ENCODE peak calls at places on chromosomes 7 and 10, in four cellular contexts. R, S, V and K are unnamed samples.

GRCh38 chr7:90766814-90767564 is 170.9 kb downstream of the CDK14 start:
- DNase-seq in V (peak), S (no peak), R (no peak), K (no peak)

GRCh38 chr10:12448729-12449391 is 99.5 kb downstream of the CAMK1D start:
- DNase-seq in S (peak), V (no peak), R (peak), K (peak)

GRCh38 chr7:27102578-27103442 is at the start of gene HOXA2:
- DNase-seq in S (no peak), V (no peak), R (no peak), K (no peak)

GRCh38 chr7:87316846-87317545 is 28.5 kb upstream of the CROT start:
- DNase-seq in R (no peak), V (peak), S (no peak), K (no peak)

GRCh38 chr10:11181996-11182395 is 164.3 kb downstream of the CELF2 start:
- DNase-seq in V (no peak), S (no peak), R (no peak), K (no peak)

GRCh38 chr7:70092314-70093303 is 494.3 kb downstream of the AUTS2 start:
- DNase-seq in V (no peak), S (no peak), R (no peak), K (no peak)

GRCh38 chr10:110679633-110680472 is 35.7 kb downstream of the RBM20 start:
- DNase-seq in V (no peak), R (no peak), S (no peak), K (no peak)

GRCh38 chr7:95608344-95609173 is 12.2 kb upstream of the PDK4 start:
- DNase-seq in R (peak), S (no peak), V (peak), K (no peak)

GRCh38 chr10:62616885-62617635 is 187.5 kb upstream of the ADO start:
- DNase-seq in V (no peak), S (no peak), R (no peak), K (no peak)

GRCh38 chr7:30843741-30844482 is 67.7 kb upstream of the AQP1 start:
- DNase-seq in R (no peak), S (no peak), V (no peak), K (no peak)

GRCh38 chr7:249979-250378 is 40.0 kb upstream of the FOXL3 start:
- DNase-seq in S (no peak), R (no peak), V (no peak), K (no peak)

GRCh38 chr7:159009951-159010350 is 134.7 kb downstream of the VIPR2 start:
- DNase-seq in V (no peak), S (no peak), R (no peak), K (no peak)
- TF ChIP-seq POLR2AphosphoS5 in V (no peak), S (no peak), R (no peak), K (no peak)

GRCh38 chr7:106460792-106461254 is 176.0 kb upstream of the NAMPT start:
- DNase-seq in V (no peak), R (no peak), S (no peak), K (no peak)
- TF ChIP-seq TAF1 in V (no peak), R (no peak), S (no peak), K (no peak)

GRCh38 chr10:348456-348855 is 213.2 kb downstream of the ZMYND11 start:
- DNase-seq in V (no peak), S (no peak), R (no peak), K (no peak)
- TF ChIP-seq POLR2AphosphoS5 in V (no peak), S (no peak), R (no peak), K (no peak)

DNA sequence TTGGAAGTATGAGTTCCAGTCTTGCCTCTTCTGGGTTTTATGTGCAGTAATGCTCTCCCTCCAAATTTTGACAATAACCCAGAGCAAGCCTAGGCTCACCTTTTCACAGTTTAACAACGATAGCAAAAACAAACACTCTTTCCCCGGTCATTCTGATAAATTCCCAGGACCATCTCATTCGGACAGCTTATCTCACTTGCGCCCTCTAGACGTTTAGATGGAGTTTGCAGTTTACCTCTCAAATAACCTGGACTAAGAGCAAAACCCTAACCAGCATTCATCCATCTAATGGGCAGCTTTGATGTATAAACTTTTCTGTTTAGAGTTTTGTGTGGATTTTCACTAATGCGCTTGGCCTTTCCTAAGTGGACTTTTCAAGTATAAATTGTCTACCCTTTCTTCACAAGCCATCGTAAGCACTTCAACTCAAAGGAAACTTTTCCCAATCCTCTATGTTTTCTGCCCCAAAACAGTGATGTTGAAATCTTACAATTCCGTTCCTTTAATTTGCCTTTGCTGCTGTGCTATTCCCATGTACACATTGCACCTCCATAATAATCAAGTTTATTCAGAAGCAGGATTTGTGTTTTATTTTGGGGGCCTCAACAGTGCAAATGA is 114.9 kb downstream of the HDAC9 start:
- DNase-seq in R (no peak), V (peak), S (no peak), K (no peak)
- TF ChIP-seq TAF1 in R (no peak), V (no peak), S (no peak), K (no peak)